ENCODE peak calls at places on chromosomes 7 and 10, in five cellular contexts. M is fibroblast of lung, W is PC-3, N is pancreas, R is DND-41. G is an unnamed sample.

GRCh38 chr7:155962191-155962967 is 150.1 kb upstream of the SHH start:
- DNase-seq in W (peak; percentile 93), R (no peak), N (no peak), M (peak; percentile 94), G (no peak)

GRCh38 chr7:92306153-92306552 is 60.4 kb downstream of the ANKIB1 start:
- DNase-seq in W (peak; percentile 37), N (no peak), M (peak; percentile 21), R (no peak), G (no peak)

GRCh38 chr7:22782616-22783232 is 39.9 kb downstream of the TOMM7 start:
- DNase-seq in M (peak; percentile 37), W (peak; percentile 73), N (peak; percentile 79), R (peak; percentile 72), G (peak; percentile 30)

GRCh38 chr10:103564799-103565365 is 71.4 kb downstream of the NEURL1 start:
- DNase-seq in R (peak; percentile 26), M (no peak), N (peak; percentile 82), W (peak; percentile 23), G (no peak)

GRCh38 chr10:17155821-17156220 is 26.2 kb upstream of the CUBN start:
- DNase-seq in N (no peak), M (no peak), R (no peak), W (no peak), G (no peak)

GRCh38 chr7:155725073-155725346 is 80.5 kb downstream of the RBM33 start:
- DNase-seq in W (no peak), R (no peak), M (no peak), N (no peak), G (no peak)

GRCh38 chr7:87316097-87316700 is 29.3 kb upstream of the CROT start:
- DNase-seq in M (no peak), R (no peak), W (no peak), N (no peak), G (no peak)

GRCh38 chr7:145082366-145083240 is 246.8 kb upstream of the TPK1 start:
- DNase-seq in N (no peak), W (no peak), M (no peak), R (peak; percentile 57), G (no peak)

GRCh38 chr7:95871078-95871848 is 98.9 kb downstream of the DYNC1I1 start:
- DNase-seq in M (peak; percentile 28), N (no peak), W (peak; percentile 63), R (peak; percentile 33), G (no peak)

GRCh38 chr10:17643339-17643754 is 604 bp upstream of the STAM start:
- DNase-seq in N (peak; percentile 67), W (peak; percentile 61), R (no peak), M (peak; percentile 84), G (peak; percentile 29)

GRCh38 chr7:99514050-99514449 is 9.6 kb downstream of the ZKSCAN5 start:
- DNase-seq in R (no peak), N (no peak), M (peak; percentile 32), W (no peak), G (no peak)

GRCh38 chr7:145009866-145010265 is 174.0 kb upstream of the TPK1 start:
- DNase-seq in M (no peak), N (no peak), W (no peak), R (no peak), G (no peak)

GRCh38 chr7:128247108-128247507 is 6.0 kb downstream of the LEP start:
- DNase-seq in R (no peak), W (no peak), N (no peak), M (no peak), G (no peak)

GRCh38 chr7:157273208-157274202 is 63.3 kb upstream of the DNAJB6 start:
- DNase-seq in R (peak; percentile 68), N (peak; percentile 87), M (peak; percentile 69), W (peak; percentile 82), G (peak; percentile 67)

GRCh38 chr7:96236198-96237039 is 85.5 kb downstream of the SLC25A13 start:
- DNase-seq in R (no peak), W (peak; percentile 31), N (no peak), M (peak; percentile 94), G (no peak)

GRCh38 chr7:136868496-136869005 is at the start of gene CHRM2:
- DNase-seq in W (no peak), N (peak; percentile 36), R (no peak), M (peak; percentile 74), G (no peak)

GRCh38 chr10:129656642-129657041 is 189.6 kb downstream of the MGMT start:
- DNase-seq in N (no peak), W (no peak), R (no peak), M (no peak), G (no peak)

GRCh38 chr7:77404635-77405034 is 11.5 kb downstream of the GSAP start:
- DNase-seq in N (no peak), R (no peak), W (no peak), M (no peak), G (no peak)

GRCh38 chr7:46201966-46202365 is 280.9 kb upstream of the IGFBP3 start:
- DNase-seq in M (no peak), N (no peak), W (no peak), R (no peak), G (no peak)

GRCh38 chr10:103921750-103922195 is 3.8 kb upstream of the STN1 start:
- DNase-seq in R (no peak), M (peak; percentile 18), N (no peak), W (no peak), G (no peak)

GRCh38 chr10:112811741-112812551 is 138.1 kb upstream of the TCF7L2 start:
- DNase-seq in N (no peak), W (peak; percentile 96), M (peak; percentile 97), R (no peak), G (no peak)

GRCh38 chr10:131891196-131891928 is 9.4 kb upstream of the PPP2R2D start:
- DNase-seq in M (no peak), W (no peak), N (peak; percentile 73), R (no peak), G (no peak)

GRCh38 chr7:34191766-34192550 is 286.6 kb downstream of the BMPER start:
- DNase-seq in M (peak; percentile 13), W (no peak), N (no peak), R (no peak), G (no peak)

GRCh38 chr7:78576196-78576595 is 777.6 kb downstream of the PHTF2 start:
- DNase-seq in W (peak; percentile 21), N (no peak), R (no peak), M (peak; percentile 21), G (no peak)

GRCh38 chr10:101041252-101041761 is 10.3 kb downstream of the SFXN3 start:
- DNase-seq in R (peak; percentile 82), M (peak; percentile 82), N (peak; percentile 77), W (peak; percentile 74), G (peak; percentile 63)

GRCh38 chr7:26060713-26061339 is 91.2 kb upstream of the NFE2L3 start:
- DNase-seq in R (no peak), W (no peak), M (no peak), N (no peak), G (peak; percentile 45)

GRCh38 chr7:21028186-21028989 is 241.7 kb upstream of the SP8 start:
- DNase-seq in N (no peak), R (no peak), W (peak; percentile 17), M (peak; percentile 15), G (no peak)

GRCh38 chr7:142954680-142955268 is 7.4 kb downstream of the KEL start:
- DNase-seq in M (no peak), N (no peak), W (no peak), R (no peak), G (no peak)

GRCh38 chr7:92731327-92732063 is 104.9 kb downstream of the CDK6 start:
- DNase-seq in M (peak; percentile 68), N (no peak), W (peak; percentile 50), R (no peak), G (no peak)

GRCh38 chr7:42254217-42254616 is 17.2 kb upstream of the GLI3 start:
- DNase-seq in M (no peak), W (peak; percentile 30), R (no peak), N (no peak), G (no peak)

DNA sequence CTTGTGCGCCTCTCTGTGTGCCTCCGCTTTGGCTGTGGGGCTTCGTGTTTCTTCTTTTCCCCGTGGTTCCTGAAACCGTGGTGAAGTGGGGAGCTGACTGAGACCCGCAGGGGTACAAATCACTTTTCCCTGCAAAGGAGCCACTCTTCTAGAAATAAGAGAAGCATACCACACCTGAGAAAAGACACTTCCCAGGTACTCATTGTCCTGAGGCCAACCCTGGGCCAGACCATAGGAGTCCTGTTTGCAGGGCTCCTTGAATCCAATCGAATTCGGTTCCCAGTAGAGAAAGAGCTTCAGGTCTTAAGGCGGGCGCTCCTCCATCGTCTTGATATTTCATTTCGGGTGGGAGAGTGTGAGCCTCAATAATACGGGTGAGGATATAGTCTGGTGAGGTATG is 32.4 kb upstream of the ZNF273 start:
- DNase-seq in M (no peak), R (no peak), N (no peak), W (no peak), G (no peak)
- H3K9me3 ChIP-seq in M (no peaks in the 10 kb centered on the region), R (peaks cover 27% of the 10 kb centered on the region), N (no peaks in the 10 kb centered on the region), W (no peaks in the 10 kb centered on the region), G (no peaks in the 10 kb centered on the region)

DNA sequence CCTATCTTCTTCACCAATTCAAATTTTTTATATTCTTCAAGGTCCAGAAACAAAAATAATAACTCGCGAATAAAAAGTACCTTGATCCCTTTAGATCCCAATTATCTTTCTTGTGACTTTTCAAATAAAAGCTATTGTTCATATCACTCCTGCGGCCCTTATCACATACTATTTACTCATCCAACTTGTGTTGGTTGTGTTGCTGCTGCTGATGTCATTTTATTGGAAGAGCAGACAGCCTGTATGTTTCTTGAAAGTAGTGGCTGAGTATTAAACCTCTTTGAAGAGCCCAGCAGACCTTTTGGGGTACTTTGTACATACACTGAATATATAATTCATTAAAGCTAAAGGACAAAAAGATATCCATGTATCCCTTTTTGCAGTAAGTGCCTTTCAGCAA is 231.7 kb downstream of the CTNNA3 start:
- DNase-seq in M (no peak), W (no peak), R (no peak), N (no peak), G (no peak)
- H3K27ac ChIP-seq in M (no peak overlapping the region), W (no peak overlapping the region), R (no peak overlapping the region), N (no peak overlapping the region), G (no peak overlapping the region)

GRCh38 chr10:97755718-97756117 is 16.1 kb downstream of the SFRP5 start:
- DNase-seq in N (peak; percentile 35), W (no peak), R (no peak), M (no peak), G (no peak)
- H3K36me3 ChIP-seq in N (peaks cover 34% of the 10 kb centered on the region), W (peaks cover 18% of the 10 kb centered on the region), R (peaks cover 86% of the 10 kb centered on the region), M (peaks cover 23% of the 10 kb centered on the region), G (peaks cover 87% of the 10 kb centered on the region)

GRCh38 chr7:391411-391951 is 101.5 kb downstream of the FOXL3 start:
- DNase-seq in M (no peak), N (peak; percentile 52), W (no peak), R (no peak), G (no peak)

GRCh38 chr7:398888-399287 is 108.9 kb downstream of the FOXL3 start:
- DNase-seq in N (no peak), M (no peak), R (no peak), W (no peak), G (no peak)

GRCh38 chr7:392822-393221 is 102.9 kb downstream of the FOXL3 start:
- DNase-seq in M (no peak), W (no peak), N (no peak), R (no peak), G (no peak)

GRCh38 chr7:391961-392524 is 102.1 kb downstream of the FOXL3 start:
- DNase-seq in M (no peak), R (no peak), N (peak; percentile 49), W (no peak), G (no peak)

DNA sequence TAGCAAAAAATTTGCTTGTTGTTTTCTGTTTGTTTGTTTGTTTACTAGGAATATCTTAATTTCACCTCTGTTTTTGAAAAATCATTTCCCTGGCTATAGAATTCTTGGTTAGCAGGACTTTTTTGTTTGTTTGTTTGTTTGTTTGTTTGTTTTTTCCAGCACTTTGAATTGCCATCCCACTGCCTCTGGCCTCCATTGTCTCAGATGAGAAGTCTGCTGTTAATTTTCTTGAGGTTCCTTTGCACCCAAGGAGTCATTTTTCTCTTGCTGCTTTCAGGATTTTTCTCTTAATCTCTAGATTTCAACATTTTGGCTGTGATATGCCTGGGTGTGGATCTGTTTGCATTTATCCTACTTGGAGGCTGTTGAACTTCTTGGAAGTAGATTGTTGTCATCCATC is 105.7 kb downstream of the FOXL3 start:
- DNase-seq in M (no peak), R (no peak), W (no peak), N (no peak), G (no peak)
- H3K9me3 ChIP-seq in M (no peaks in the 10 kb centered on the region), R (peaks cover 38% of the 10 kb centered on the region), W (peaks cover 4% of the 10 kb centered on the region), N (no peaks in the 10 kb centered on the region), G (peaks cover 32% of the 10 kb centered on the region)

G was measured in CD4-positive, CD25-positive, alpha-beta regulatory T cell.